ENCODE peak calls at places on chromosomes 3 and 15, in five cellular contexts. C is HuH-7, F is SK-MEL-5, B is LNCaP clone FGC, X is NCI-H460. L is an unnamed sample.

GRCh38 chr3:107272885-107273284 is 104.4 kb upstream of the CCDC54 start:
- DNase-seq in C (no peak), F (no peak), B (no peak), X (no peak), L (no peak)

GRCh38 chr3:61733866-61734265 is 172.5 kb downstream of the PTPRG start:
- DNase-seq in C (no peak), F (no peak), B (no peak), X (no peak), L (no peak)

GRCh38 chr3:9810357-9810726 is 280 bp downstream of the TTLL3 start:
- DNase-seq in C (no peak), F (no peak), B (no peak), X (no peak), L (no peak)

GRCh38 chr3:153967260-153967659 is 153.9 kb upstream of the ARHGEF26 start:
- DNase-seq in C (no peak), F (no peak), B (no peak), X (no peak), L (no peak)

GRCh38 chr3:147422934-147423599 is 13.9 kb downstream of the ZIC1 start:
- DNase-seq in C (peak), F (no peak), B (no peak), X (no peak), L (no peak)

GRCh38 chr3:58198804-58199203 is 12.0 kb downstream of the DNASE1L3 start:
- DNase-seq in C (no peak), F (no peak), B (no peak), X (no peak), L (no peak)

GRCh38 chr3:127019449-127019848 is 36.5 kb downstream of the PLXNA1 start:
- DNase-seq in C (no peak), F (no peak), B (no peak), X (no peak), L (no peak)

GRCh38 chr15:85063088-85063487 is 81.4 kb downstream of the PDE8A start:
- DNase-seq in C (no peak), F (no peak), B (no peak), X (no peak), L (no peak)

GRCh38 chr15:52230073-52230472 is 38.9 kb upstream of the GNB5 start:
- DNase-seq in C (no peak), F (no peak), B (no peak), X (no peak), L (no peak)

GRCh38 chr3:198071602-198072285 is 111.7 kb downstream of the LMLN start:
- DNase-seq in C (no peak), F (peak), B (no peak), X (peak), L (no peak)

GRCh38 chr3:24521306-24522154 is 26.9 kb upstream of the THRB start:
- DNase-seq in C (peak), F (peak), B (no peak), X (no peak), L (peak)

GRCh38 chr3:65181397-65181871 is 493.6 kb upstream of the ADAMTS9 start:
- DNase-seq in C (no peak), F (no peak), B (no peak), X (no peak), L (no peak)

GRCh38 chr3:170189396-170190256 is 8.1 kb upstream of the PHC3 start:
- DNase-seq in C (no peak), F (no peak), B (no peak), X (no peak), L (no peak)

GRCh38 chr3:8416965-8417364 is 84.7 kb upstream of the LMCD1 start:
- DNase-seq in C (no peak), F (peak), B (no peak), X (peak), L (no peak)

GRCh38 chr3:87436781-87437543 is 160.6 kb upstream of the POU1F1 start:
- DNase-seq in C (no peak), F (no peak), B (no peak), X (no peak), L (no peak)